ENCODE peak calls at places on chromosome 2, in seven cellular contexts. S is hepatic stellate cell; K is AML-193; Q is stimulated activated CD8-positive, alpha-beta memory T cell treated with anti-CD3 and anti-CD28 coated beads, Interleukin-4, amount 100 ng/mL, for 48 hours; L is CD4-positive, alpha-beta memory T cell; H is activated naive CD4-positive, alpha-beta T cell treated with anti-CD3 and anti-CD28 coated beads, Interleukin-2, amount 50 U/mL, for 72 hours; J is pons. N is an unnamed sample.

GRCh38 chr2:69741281-69742169 is at the start of gene ANXA4:
- DNase-seq in S (peak), K (peak), Q (peak), L (peak), H (peak), J (no peak), N (peak)

GRCh38 chr2:237280235-237280634 is 133.7 kb downstream of the COL6A3 start:
- DNase-seq in S (peak), K (no peak), Q (no peak), L (no peak), H (no peak), J (no peak), N (no peak)

GRCh38 chr2:209526541-209526940 is 102.7 kb downstream of the MAP2 start:
- DNase-seq in S (no peak), K (peak), Q (no peak), L (no peak), H (no peak), J (peak), N (no peak)

GRCh38 chr2:11732587-11732986 is 13.8 kb upstream of the LPIN1 start:
- DNase-seq in S (no peak), K (no peak), Q (no peak), L (no peak), H (no peak), J (no peak), N (no peak)

GRCh38 chr2:1802469-1803216 is 58.3 kb upstream of the PXDN start:
- DNase-seq in S (no peak), K (no peak), Q (no peak), L (no peak), H (no peak), J (no peak), N (no peak)

GRCh38 chr2:157181234-157181633 is 76.3 kb upstream of the GALNT5 start:
- DNase-seq in S (no peak), K (no peak), Q (no peak), L (no peak), H (no peak), J (no peak), N (no peak)

GRCh38 chr2:34254272-34254882 is 655.3 kb upstream of the FAM98A start:
- DNase-seq in S (no peak), K (no peak), Q (no peak), L (no peak), H (no peak), J (no peak), N (no peak)

GRCh38 chr2:104358122-104358521 is 495.8 kb upstream of the POU3F3 start:
- DNase-seq in S (no peak), K (no peak), Q (no peak), L (no peak), H (no peak), J (no peak), N (no peak)

GRCh38 chr2:168711091-168711490 is 91.3 kb upstream of the NOSTRIN start:
- DNase-seq in S (no peak), K (no peak), Q (no peak), L (no peak), H (no peak), J (no peak), N (no peak)

GRCh38 chr2:218991674-218992168 is 1.5 kb downstream of the CRYBA2 start:
- DNase-seq in S (peak), K (no peak), Q (no peak), L (no peak), H (no peak), J (no peak), N (no peak)

GRCh38 chr2:186554450-186554849 is 35.4 kb upstream of the ITGAV start:
- DNase-seq in S (no peak), K (no peak), Q (no peak), L (no peak), H (no peak), J (no peak), N (no peak)

GRCh38 chr2:30482025-30482424 is 35.0 kb downstream of the LCLAT1 start:
- DNase-seq in S (no peak), K (no peak), Q (no peak), L (no peak), H (no peak), J (no peak), N (no peak)

GRCh38 chr2:16226381-16226780 is 286.0 kb downstream of the MYCN start:
- DNase-seq in S (no peak), K (no peak), Q (no peak), L (no peak), H (no peak), J (no peak), N (no peak)

GRCh38 chr2:55923091-55923977 is at the start of gene EFEMP1:
- DNase-seq in S (peak), K (no peak), Q (no peak), L (no peak), H (no peak), J (no peak), N (no peak)

GRCh38 chr2:146912536-146912935 is 932.3 kb upstream of the ACVR2A start:
- DNase-seq in S (no peak), K (no peak), Q (no peak), L (no peak), H (no peak), J (no peak), N (no peak)

GRCh38 chr2:149143734-149144133 is 105.2 kb downstream of the LYPD6B start:
- DNase-seq in S (no peak), K (no peak), Q (no peak), L (no peak), H (no peak), J (no peak), N (no peak)

GRCh38 chr2:171165967-171166327 is 5.3 kb upstream of the TLK1 start:
- DNase-seq in S (no peak), K (no peak), Q (no peak), L (no peak), H (no peak), J (no peak), N (no peak)

GRCh38 chr2:100240386-100240785 is 81.9 kb downstream of the LONRF2 start:
- DNase-seq in S (no peak), K (no peak), Q (no peak), L (no peak), H (no peak), J (no peak), N (no peak)

GRCh38 chr2:72824224-72824842 is 1.5 kb downstream of the EXOC6B start:
- DNase-seq in S (peak), K (no peak), Q (no peak), L (no peak), H (no peak), J (no peak), N (no peak)

GRCh38 chr2:120371969-120372625 is 26.2 kb downstream of the INHBB start:
- DNase-seq in S (no peak), K (no peak), Q (no peak), L (peak), H (no peak), J (no peak), N (no peak)

GRCh38 chr2:212721026-212721451 is 182.4 kb upstream of the ERBB4 start:
- DNase-seq in S (no peak), K (no peak), Q (no peak), L (no peak), H (no peak), J (no peak), N (no peak)

GRCh38 chr2:220226076-220226475 is 598.6 kb downstream of the SLC4A3 start:
- DNase-seq in S (no peak), K (no peak), Q (no peak), L (no peak), H (no peak), J (no peak), N (no peak)

GRCh38 chr2:162125138-162125537 is 26.9 kb downstream of the GCG start:
- DNase-seq in S (peak), K (no peak), Q (no peak), L (no peak), H (no peak), J (no peak), N (no peak)

GRCh38 chr2:221060335-221060734 is 511.8 kb downstream of the EPHA4 start:
- DNase-seq in S (no peak), K (no peak), Q (no peak), L (no peak), H (no peak), J (no peak), N (no peak)

GRCh38 chr2:26805241-26805676 is 19.4 kb downstream of the CENPA start:
- DNase-seq in S (peak), K (no peak), Q (no peak), L (no peak), H (no peak), J (no peak), N (no peak)

GRCh38 chr2:201956361-201956760 is 77.3 kb upstream of the FZD7 start:
- DNase-seq in S (no peak), K (no peak), Q (no peak), L (no peak), H (no peak), J (no peak), N (no peak)

GRCh38 chr2:128594953-128595677 is 276.4 kb upstream of the HS6ST1 start:
- DNase-seq in S (no peak), K (no peak), Q (no peak), L (no peak), H (no peak), J (no peak), N (no peak)

GRCh38 chr2:69177785-69178636 is 165.0 kb downstream of the ANTXR1 start:
- DNase-seq in S (peak), K (peak), Q (peak), L (no peak), H (no peak), J (peak), N (no peak)

GRCh38 chr2:46798998-46799698 is 116.5 kb downstream of the MCFD2 start:
- DNase-seq in S (no peak), K (no peak), Q (no peak), L (no peak), H (no peak), J (no peak), N (no peak)

GRCh38 chr2:235746257-235746934 is 252.6 kb downstream of the AGAP1 start:
- DNase-seq in S (peak), K (peak), Q (peak), L (peak), H (peak), J (peak), N (peak)

GRCh38 chr2:10772201-10772867 is 40.3 kb downstream of the PDIA6 start:
- DNase-seq in S (no peak), K (no peak), Q (no peak), L (no peak), H (no peak), J (no peak), N (no peak)

GRCh38 chr2:180161415-180161814 is 154.3 kb upstream of the CWC22 start:
- DNase-seq in S (no peak), K (no peak), Q (no peak), L (no peak), H (no peak), J (no peak), N (no peak)

GRCh38 chr2:129781749-129782617 is 197.5 kb upstream of the RAB6C start:
- DNase-seq in S (no peak), K (no peak), Q (peak), L (no peak), H (no peak), J (no peak), N (no peak)

GRCh38 chr2:124540805-124541204 is 515.7 kb downstream of the CNTNAP5 start:
- DNase-seq in S (no peak), K (no peak), Q (no peak), L (no peak), H (no peak), J (no peak), N (no peak)

GRCh38 chr2:150617351-150617750 is 129.9 kb upstream of the RND3 start:
- DNase-seq in S (no peak), K (no peak), Q (no peak), L (no peak), H (no peak), J (no peak), N (no peak)

GRCh38 chr2:163157411-163157810 is 318.8 kb upstream of the KCNH7 start:
- DNase-seq in S (no peak), K (no peak), Q (no peak), L (no peak), H (no peak), J (no peak), N (no peak)

GRCh38 chr2:9467687-9468086 is 6.7 kb upstream of the IAH1 start:
- DNase-seq in S (no peak), K (no peak), Q (no peak), L (no peak), H (no peak), J (no peak), N (no peak)

GRCh38 chr2:231297108-231297908 is 98.2 kb upstream of the B3GNT7 start:
- DNase-seq in S (peak), K (peak), Q (peak), L (no peak), H (peak), J (peak), N (peak)